ENCODE peak calls at places on chromosomes 4 and X, in nine cellular contexts. One of them, this sample, is unnamed.
A peak's percentile ranks its signal among the peaks of the same experiment; 100 is the strongest.

GRCh38 chr4:901192-901910 is 30.8 kb downstream of the GAK start:
- DNase-seq in substantia nigra: no peak
- DNase-seq in aorta: no peak
- DNase-seq in posterior cingulate gyrus: no peak
- DNase-seq in NCI-H345: no peak
- DNase-seq in pons: no peak
- DNase-seq in NCI-H774: no peak
- DNase-seq in A172: no peak
- DNase-seq in NCI-H2171 treated with DMSO at 0.1 percent for 48 hours: no peak
- DNase-seq in this sample: no peak

GRCh38 chr4:42396361-42397255 is 680 bp upstream of the SHISA3 start:
- DNase-seq in NCI-H2171 treated with DMSO at 0.1 percent for 48 hours: no peak
- DNase-seq in pons: no peak
- DNase-seq in substantia nigra: no peak
- DNase-seq in NCI-H774: no peak
- DNase-seq in A172: no peak
- DNase-seq in posterior cingulate gyrus: no peak
- DNase-seq in aorta: no peak
- DNase-seq in NCI-H345: no peak
- DNase-seq in this sample: peak; percentile 22

GRCh38 chr4:153143527-153144348 is 60.5 kb upstream of the TRIM2 start:
- DNase-seq in NCI-H2171 treated with DMSO at 0.1 percent for 48 hours: peak; percentile 87
- DNase-seq in posterior cingulate gyrus: no peak
- DNase-seq in A172: peak; percentile 41
- DNase-seq in aorta: no peak
- DNase-seq in NCI-H345: peak; percentile 57
- DNase-seq in NCI-H774: no peak
- DNase-seq in substantia nigra: no peak
- DNase-seq in pons: peak; percentile 69
- DNase-seq in this sample: no peak

GRCh38 chr4:17817027-17817426 is 6.2 kb downstream of the NCAPG start:
- DNase-seq in posterior cingulate gyrus: no peak
- DNase-seq in aorta: no peak
- DNase-seq in NCI-H345: peak; percentile 5
- DNase-seq in A172: peak; percentile 64
- DNase-seq in pons: peak; percentile 84
- DNase-seq in NCI-H774: no peak
- DNase-seq in substantia nigra: no peak
- DNase-seq in NCI-H2171 treated with DMSO at 0.1 percent for 48 hours: peak; percentile 10
- DNase-seq in this sample: peak; percentile 37

GRCh38 chr4:101156619-101157310 is 190.6 kb downstream of the PPP3CA start:
- DNase-seq in substantia nigra: no peak
- DNase-seq in aorta: no peak
- DNase-seq in A172: no peak
- DNase-seq in posterior cingulate gyrus: no peak
- DNase-seq in NCI-H774: no peak
- DNase-seq in NCI-H345: no peak
- DNase-seq in pons: no peak
- DNase-seq in NCI-H2171 treated with DMSO at 0.1 percent for 48 hours: no peak
- DNase-seq in this sample: no peak

GRCh38 chrX:22063284-22063683 is 31.2 kb downstream of the PHEX start:
- DNase-seq in aorta: no peak
- DNase-seq in NCI-H345: no peak
- DNase-seq in substantia nigra: no peak
- DNase-seq in pons: no peak
- DNase-seq in NCI-H774: no peak
- DNase-seq in NCI-H2171 treated with DMSO at 0.1 percent for 48 hours: no peak
- DNase-seq in posterior cingulate gyrus: no peak
- DNase-seq in A172: peak; percentile 30
- DNase-seq in this sample: no peak

GRCh38 chrX:15769300-15769954 is 20.9 kb upstream of the ZRSR2 start:
- DNase-seq in aorta: no peak
- DNase-seq in substantia nigra: no peak
- DNase-seq in A172: no peak
- DNase-seq in NCI-H774: no peak
- DNase-seq in NCI-H2171 treated with DMSO at 0.1 percent for 48 hours: no peak
- DNase-seq in posterior cingulate gyrus: no peak
- DNase-seq in pons: no peak
- DNase-seq in NCI-H345: no peak
- DNase-seq in this sample: peak; percentile 38

GRCh38 chr4:59671037-59671436 is 1529.1 kb upstream of the ADGRL3 start:
- DNase-seq in posterior cingulate gyrus: no peak
- DNase-seq in pons: no peak
- DNase-seq in A172: no peak
- DNase-seq in NCI-H774: no peak
- DNase-seq in NCI-H345: no peak
- DNase-seq in NCI-H2171 treated with DMSO at 0.1 percent for 48 hours: no peak
- DNase-seq in aorta: no peak
- DNase-seq in substantia nigra: no peak
- DNase-seq in this sample: no peak

GRCh38 chr4:152166567-152166966 is 369.3 kb downstream of the FBXW7 start:
- DNase-seq in NCI-H2171 treated with DMSO at 0.1 percent for 48 hours: no peak
- DNase-seq in A172: no peak
- DNase-seq in substantia nigra: no peak
- DNase-seq in posterior cingulate gyrus: no peak
- DNase-seq in NCI-H774: no peak
- DNase-seq in aorta: no peak
- DNase-seq in pons: no peak
- DNase-seq in NCI-H345: no peak
- DNase-seq in this sample: no peak

GRCh38 chrX:103845165-103845653 is 13.2 kb upstream of the RAB9B start:
- DNase-seq in pons: peak; percentile 49
- DNase-seq in NCI-H345: peak; percentile 48
- DNase-seq in NCI-H2171 treated with DMSO at 0.1 percent for 48 hours: peak; percentile 24
- DNase-seq in A172: peak; percentile 58
- DNase-seq in NCI-H774: peak; percentile 1
- DNase-seq in posterior cingulate gyrus: peak; percentile 39
- DNase-seq in substantia nigra: peak; percentile 3
- DNase-seq in aorta: peak; percentile 67
- DNase-seq in this sample: peak; percentile 54

GRCh38 chrX:49838374-49838773 is 9.3 kb downstream of the PAGE4 start:
- DNase-seq in aorta: no peak
- DNase-seq in A172: peak; percentile 20
- DNase-seq in substantia nigra: no peak
- DNase-seq in posterior cingulate gyrus: peak; percentile 16
- DNase-seq in NCI-H2171 treated with DMSO at 0.1 percent for 48 hours: peak; percentile 25
- DNase-seq in NCI-H345: no peak
- DNase-seq in pons: peak; percentile 16
- DNase-seq in NCI-H774: no peak
- DNase-seq in this sample: no peak

GRCh38 chrX:45769919-45770582 is 569.4 kb upstream of the DIPK2B start:
- DNase-seq in A172: peak; percentile 95
- DNase-seq in pons: peak; percentile 63
- DNase-seq in posterior cingulate gyrus: peak; percentile 11
- DNase-seq in NCI-H774: no peak
- DNase-seq in substantia nigra: no peak
- DNase-seq in aorta: peak; percentile 80
- DNase-seq in NCI-H2171 treated with DMSO at 0.1 percent for 48 hours: no peak
- DNase-seq in NCI-H345: no peak
- DNase-seq in this sample: no peak

GRCh38 chr4:627751-628150 is 2.4 kb downstream of the PDE6B start:
- DNase-seq in NCI-H774: no peak
- DNase-seq in NCI-H345: no peak
- DNase-seq in substantia nigra: no peak
- DNase-seq in aorta: peak; percentile 11
- DNase-seq in NCI-H2171 treated with DMSO at 0.1 percent for 48 hours: no peak
- DNase-seq in posterior cingulate gyrus: no peak
- DNase-seq in pons: no peak
- DNase-seq in A172: no peak
- DNase-seq in this sample: no peak

GRCh38 chrX:15745179-15745578 is 7.1 kb downstream of the CA5B start:
- DNase-seq in NCI-H2171 treated with DMSO at 0.1 percent for 48 hours: no peak
- DNase-seq in NCI-H345: no peak
- DNase-seq in NCI-H774: no peak
- DNase-seq in A172: no peak
- DNase-seq in substantia nigra: no peak
- DNase-seq in aorta: no peak
- DNase-seq in pons: no peak
- DNase-seq in posterior cingulate gyrus: no peak
- DNase-seq in this sample: no peak

GRCh38 chrX:34437586-34437985 is 219.5 kb downstream of the TMEM47 start:
- DNase-seq in NCI-H2171 treated with DMSO at 0.1 percent for 48 hours: no peak
- DNase-seq in pons: no peak
- DNase-seq in NCI-H345: no peak
- DNase-seq in NCI-H774: no peak
- DNase-seq in posterior cingulate gyrus: no peak
- DNase-seq in substantia nigra: no peak
- DNase-seq in A172: no peak
- DNase-seq in aorta: no peak
- DNase-seq in this sample: no peak

GRCh38 chr4:120175272-120175671 is 108.6 kb upstream of the MAD2L1 start:
- DNase-seq in NCI-H345: no peak
- DNase-seq in pons: no peak
- DNase-seq in NCI-H2171 treated with DMSO at 0.1 percent for 48 hours: no peak
- DNase-seq in A172: no peak
- DNase-seq in posterior cingulate gyrus: no peak
- DNase-seq in aorta: no peak
- DNase-seq in substantia nigra: no peak
- DNase-seq in NCI-H774: no peak
- DNase-seq in this sample: no peak

GRCh38 chrX:110131031-110131430 is 128.1 kb downstream of the TMEM164 start:
- DNase-seq in A172: no peak
- DNase-seq in posterior cingulate gyrus: no peak
- DNase-seq in pons: no peak
- DNase-seq in NCI-H2171 treated with DMSO at 0.1 percent for 48 hours: peak; percentile 61
- DNase-seq in NCI-H345: no peak
- DNase-seq in aorta: no peak
- DNase-seq in NCI-H774: no peak
- DNase-seq in substantia nigra: no peak
- DNase-seq in this sample: no peak

GRCh38 chrX:69309074-69309792 is 144.0 kb upstream of the PJA1 start:
- DNase-seq in NCI-H2171 treated with DMSO at 0.1 percent for 48 hours: peak; percentile 43
- DNase-seq in A172: no peak
- DNase-seq in pons: no peak
- DNase-seq in posterior cingulate gyrus: no peak
- DNase-seq in aorta: no peak
- DNase-seq in NCI-H774: no peak
- DNase-seq in substantia nigra: no peak
- DNase-seq in NCI-H345: peak; percentile 74
- DNase-seq in this sample: no peak

GRCh38 chr4:139950568-139950967 is 203.4 kb downstream of the MAML3 start:
- DNase-seq in posterior cingulate gyrus: no peak
- DNase-seq in pons: no peak
- DNase-seq in NCI-H345: no peak
- DNase-seq in substantia nigra: no peak
- DNase-seq in NCI-H2171 treated with DMSO at 0.1 percent for 48 hours: no peak
- DNase-seq in aorta: no peak
- DNase-seq in NCI-H774: no peak
- DNase-seq in A172: no peak
- DNase-seq in this sample: no peak

GRCh38 chrX:11944486-11944885 is 186.4 kb downstream of the MSL3 start:
- DNase-seq in A172: peak; percentile 80
- DNase-seq in NCI-H774: peak; percentile 17
- DNase-seq in NCI-H345: peak; percentile 21
- DNase-seq in pons: no peak
- DNase-seq in aorta: no peak
- DNase-seq in substantia nigra: no peak
- DNase-seq in NCI-H2171 treated with DMSO at 0.1 percent for 48 hours: no peak
- DNase-seq in posterior cingulate gyrus: peak; percentile 11
- DNase-seq in this sample: peak; percentile 12

GRCh38 chrX:13681595-13681994 is 7.3 kb upstream of the RAB9A start:
- DNase-seq in A172: no peak
- DNase-seq in NCI-H345: no peak
- DNase-seq in NCI-H2171 treated with DMSO at 0.1 percent for 48 hours: no peak
- DNase-seq in posterior cingulate gyrus: no peak
- DNase-seq in NCI-H774: no peak
- DNase-seq in aorta: no peak
- DNase-seq in substantia nigra: no peak
- DNase-seq in pons: no peak
- DNase-seq in this sample: no peak

GRCh38 chr4:42428036-42428435 is 30.7 kb downstream of the SHISA3 start:
- DNase-seq in posterior cingulate gyrus: no peak
- DNase-seq in NCI-H345: no peak
- DNase-seq in NCI-H2171 treated with DMSO at 0.1 percent for 48 hours: no peak
- DNase-seq in aorta: no peak
- DNase-seq in pons: no peak
- DNase-seq in A172: no peak
- DNase-seq in substantia nigra: no peak
- DNase-seq in NCI-H774: no peak
- DNase-seq in this sample: no peak

GRCh38 chr4:188016754-188017153 is 21.2 kb downstream of the ZFP42 start:
- DNase-seq in substantia nigra: no peak
- DNase-seq in A172: no peak
- DNase-seq in aorta: no peak
- DNase-seq in NCI-H2171 treated with DMSO at 0.1 percent for 48 hours: no peak
- DNase-seq in posterior cingulate gyrus: no peak
- DNase-seq in NCI-H345: no peak
- DNase-seq in pons: no peak
- DNase-seq in NCI-H774: no peak
- DNase-seq in this sample: peak; percentile 60

GRCh38 chr4:100736651-100737450 is 219.0 kb upstream of the EMCN start:
- DNase-seq in posterior cingulate gyrus: no peak
- DNase-seq in NCI-H2171 treated with DMSO at 0.1 percent for 48 hours: no peak
- DNase-seq in substantia nigra: no peak
- DNase-seq in pons: peak; percentile 13
- DNase-seq in aorta: no peak
- DNase-seq in NCI-H345: no peak
- DNase-seq in A172: peak; percentile 88
- DNase-seq in NCI-H774: no peak
- DNase-seq in this sample: no peak

GRCh38 chr4:89838005-89838404 is 1.0 kb upstream of the SNCA start:
- DNase-seq in NCI-H345: peak; percentile 28
- DNase-seq in NCI-H774: no peak
- DNase-seq in posterior cingulate gyrus: no peak
- DNase-seq in A172: no peak
- DNase-seq in substantia nigra: no peak
- DNase-seq in pons: peak; percentile 79
- DNase-seq in NCI-H2171 treated with DMSO at 0.1 percent for 48 hours: peak; percentile 63
- DNase-seq in aorta: no peak
- DNase-seq in this sample: peak; percentile 35

GRCh38 chr4:173040200-173040599 is 128.4 kb upstream of the GALNT7 start:
- DNase-seq in aorta: no peak
- DNase-seq in substantia nigra: no peak
- DNase-seq in NCI-H2171 treated with DMSO at 0.1 percent for 48 hours: no peak
- DNase-seq in A172: peak; percentile 30
- DNase-seq in NCI-H345: no peak
- DNase-seq in posterior cingulate gyrus: no peak
- DNase-seq in pons: peak; percentile 45
- DNase-seq in NCI-H774: no peak
- DNase-seq in this sample: no peak

GRCh38 chr4:33628296-33628695 is 2616.0 kb downstream of the ARAP2 start:
- DNase-seq in substantia nigra: no peak
- DNase-seq in aorta: no peak
- DNase-seq in pons: peak; percentile 53
- DNase-seq in NCI-H774: no peak
- DNase-seq in NCI-H2171 treated with DMSO at 0.1 percent for 48 hours: no peak
- DNase-seq in A172: no peak
- DNase-seq in posterior cingulate gyrus: peak; percentile 14
- DNase-seq in NCI-H345: no peak
- DNase-seq in this sample: no peak

GRCh38 chrX:40420899-40421729 is 159.7 kb upstream of the ATP6AP2 start:
- DNase-seq in substantia nigra: peak; percentile 49
- DNase-seq in pons: peak; percentile 83
- DNase-seq in A172: peak; percentile 9
- DNase-seq in NCI-H2171 treated with DMSO at 0.1 percent for 48 hours: no peak
- DNase-seq in NCI-H345: no peak
- DNase-seq in NCI-H774: no peak
- DNase-seq in aorta: no peak
- DNase-seq in posterior cingulate gyrus: peak; percentile 49
- DNase-seq in this sample: peak; percentile 79

GRCh38 chrX:130097507-130098201 is 12.6 kb downstream of the ELF4 start:
- DNase-seq in substantia nigra: no peak
- DNase-seq in A172: no peak
- DNase-seq in NCI-H2171 treated with DMSO at 0.1 percent for 48 hours: peak; percentile 49
- DNase-seq in NCI-H345: peak; percentile 42
- DNase-seq in pons: no peak
- DNase-seq in posterior cingulate gyrus: no peak
- DNase-seq in aorta: no peak
- DNase-seq in NCI-H774: no peak
- DNase-seq in this sample: peak; percentile 25

GRCh38 chr4:110840221-110840654 is 217.4 kb upstream of the PITX2 start:
- DNase-seq in substantia nigra: no peak
- DNase-seq in A172: peak; percentile 21
- DNase-seq in posterior cingulate gyrus: no peak
- DNase-seq in pons: no peak
- DNase-seq in NCI-H345: no peak
- DNase-seq in aorta: no peak
- DNase-seq in NCI-H2171 treated with DMSO at 0.1 percent for 48 hours: no peak
- DNase-seq in NCI-H774: no peak
- DNase-seq in this sample: no peak

This sample was measured in NCI-H526.